ENCODE peak calls at places on chromosomes 11 and 22, in six cellular contexts. F is stimulated activated CD8-positive, alpha-beta memory T cell treated with anti-CD3 and anti-CD28 coated beads, Interleukin-15, amount 100 ng/mL, for 48 hours; Q is iris pigment epithelial cell; S is activated gamma-delta T cell treated with anti-CD3 and anti-CD28 coated beads, Interleukin-2, amount 50 U/mL, for 16 hours; E is nucleus accumbens; U is M059J. M is an unnamed sample.

GRCh38 chr22:40121463-40121862 is 56.3 kb upstream of the TNRC6B start:
- DNase-seq in F (no peak), Q (no peak), S (no peak), E (no peak), U (no peak), M (no peak)

GRCh38 chr11:132909016-132909606 is 623.2 kb downstream of the OPCML start:
- DNase-seq in F (no peak), Q (no peak), S (no peak), E (no peak), U (no peak), M (no peak)

GRCh38 chr22:18091916-18092526 is 14.2 kb downstream of the PEX26 start:
- DNase-seq in F (no peak), Q (no peak), S (no peak), E (no peak), U (no peak), M (no peak)

GRCh38 chr22:50529416-50530279 is at the start of gene TYMP:
- DNase-seq in F (no peak), Q (peak; percentile 78), S (no peak), E (no peak), U (no peak), M (peak; percentile 69)

GRCh38 chr11:99271527-99271926 is 250.8 kb downstream of the CNTN5 start:
- DNase-seq in F (no peak), Q (no peak), S (no peak), E (no peak), U (no peak), M (no peak)

GRCh38 chr11:61293869-61294716 is 1.0 kb downstream of the VWCE start:
- DNase-seq in F (peak; percentile 42), Q (peak; percentile 37), S (peak; percentile 17), E (no peak), U (peak; percentile 54), M (peak; percentile 20)

GRCh38 chr11:126424471-126425039 is 69.1 kb downstream of the ST3GAL4 start:
- DNase-seq in F (no peak), Q (no peak), S (no peak), E (no peak), U (no peak), M (no peak)

GRCh38 chr11:134505125-134505524 is 93.1 kb upstream of the B3GAT1 start:
- DNase-seq in F (no peak), Q (no peak), S (no peak), E (no peak), U (no peak), M (no peak)

GRCh38 chr11:78798567-78799170 is 224.0 kb upstream of the NARS2 start:
- DNase-seq in F (peak; percentile 4), Q (peak; percentile 57), S (no peak), E (peak; percentile 45), U (peak; percentile 79), M (no peak)

GRCh38 chr11:110470716-110471115 is 41.0 kb downstream of the FDX1 start:
- DNase-seq in F (no peak), Q (peak; percentile 56), S (no peak), E (no peak), U (no peak), M (no peak)

GRCh38 chr11:119344291-119345010 is 2.1 kb downstream of the MFRP start:
- DNase-seq in F (no peak), Q (no peak), S (no peak), E (no peak), U (no peak), M (no peak)

GRCh38 chr22:27019827-27020226 is 362.4 kb downstream of the MIAT start:
- DNase-seq in F (no peak), Q (no peak), S (no peak), E (no peak), U (peak; percentile 82), M (no peak)

GRCh38 chr11:111514216-111515031 is at the start of gene HOATZ:
- DNase-seq in F (no peak), Q (peak; percentile 30), S (no peak), E (no peak), U (no peak), M (no peak)

GRCh38 chr11:83760942-83761341 is 474.8 kb upstream of the CCDC90B start:
- DNase-seq in F (no peak), Q (no peak), S (no peak), E (no peak), U (no peak), M (no peak)

GRCh38 chr11:8942518-8943066 is at the start of gene ASCL3:
- DNase-seq in F (no peak), Q (no peak), S (no peak), E (no peak), U (no peak), M (no peak)

GRCh38 chr11:47552086-47552580 is 799 bp downstream of the CELF1 start:
- DNase-seq in F (peak; percentile 9), Q (peak; percentile 69), S (no peak), E (no peak), U (peak; percentile 28), M (no peak)

GRCh38 chr11:127114035-127114434 is 113.5 kb upstream of the KIRREL3 start:
- DNase-seq in F (no peak), Q (no peak), S (no peak), E (no peak), U (no peak), M (no peak)

GRCh38 chr11:19595840-19596751 is 116.5 kb upstream of the NAV2 start:
- DNase-seq in F (no peak), Q (peak; percentile 84), S (no peak), E (no peak), U (peak; percentile 96), M (no peak)

GRCh38 chr22:20243545-20244249 is 24.4 kb downstream of the RTN4R start:
- DNase-seq in F (no peak), Q (peak; percentile 87), S (no peak), E (peak; percentile 73), U (peak; percentile 67), M (no peak)

GRCh38 chr22:36922097-36922608 is 8.7 kb downstream of the CSF2RB start:
- DNase-seq in F (no peak), Q (no peak), S (no peak), E (no peak), U (no peak), M (no peak)

GRCh38 chr11:78499971-78500370 is 74.7 kb downstream of the NARS2 start:
- DNase-seq in F (no peak), Q (peak; percentile 31), S (no peak), E (no peak), U (no peak), M (no peak)

GRCh38 chr11:11980200-11980599 is 28.2 kb downstream of the DKK3 start:
- DNase-seq in F (no peak), Q (no peak), S (no peak), E (no peak), U (peak; percentile 51), M (no peak)